ENCODE peak calls at places on chromosomes 2 and 18, in four cellular contexts. M, H, Z and X are unnamed samples.

GRCh38 chr2:19337202-19337601 is 21.2 kb downstream of the OSR1 start:
- DNase-seq in M (no peak), Z (no peak), H (no peak), X (no peak)

GRCh38 chr2:234989183-234989701 is 37.4 kb downstream of the SH3BP4 start:
- DNase-seq in H (no peak), M (no peak), Z (no peak), X (peak)

GRCh38 chr2:118989481-118989880 is 47.5 kb downstream of the MARCO start:
- DNase-seq in M (no peak), Z (no peak), H (no peak), X (no peak)

GRCh38 chr2:158359846-158360245 is 96.7 kb downstream of the CCDC148 start:
- DNase-seq in Z (no peak), M (peak), H (no peak), X (no peak)

GRCh38 chr2:201261471-201261870 is 1.1 kb downstream of the CASP8 start:
- DNase-seq in Z (no peak), M (no peak), H (no peak), X (no peak)

GRCh38 chr2:215624423-215624829 is 188.6 kb upstream of the FN1 start:
- DNase-seq in Z (no peak), H (no peak), M (no peak), X (no peak)

GRCh38 chr18:12744103-12744502 is 41.3 kb downstream of the PSMG2 start:
- DNase-seq in Z (no peak), H (peak), M (peak), X (no peak)

GRCh38 chr2:17303054-17303453 is 215.2 kb downstream of the RAD51AP2 start:
- DNase-seq in H (peak), Z (no peak), M (no peak), X (no peak)